ENCODE peak calls at places on chromosomes 13 and 19, in five cellular contexts. N is Kasumi-1, E is H7, S is SHP77 treated with DMSO at 0.1 percent for 48 hours, A is substantia nigra. B is an unnamed sample.

GRCh38 chr19:12284226-12284625 is 10.5 kb downstream of the ZNF44 start:
- DNase-seq in N (no peak), E (no peak), S (no peak), A (no peak), B (no peak)

GRCh38 chr13:51303882-51304281 is 35.6 kb upstream of the SERPINE3 start:
- DNase-seq in N (no peak), E (no peak), S (no peak), A (no peak), B (no peak)

GRCh38 chr19:21508198-21508597 is 2.8 kb downstream of the ZNF429 start:
- DNase-seq in N (no peak), E (no peak), S (no peak), A (no peak), B (no peak)

GRCh38 chr13:35518337-35518736 is 41.8 kb upstream of the MAB21L1 start:
- DNase-seq in N (no peak), E (no peak), S (no peak), A (no peak), B (no peak)

GRCh38 chr13:30819136-30819875 is 84.0 kb downstream of the ALOX5AP start:
- DNase-seq in N (no peak), E (no peak), S (no peak), A (no peak), B (no peak)

GRCh38 chr13:42807236-42807635 is 25.9 kb downstream of the FAM216B start:
- DNase-seq in N (peak; percentile 28), E (no peak), S (no peak), A (no peak), B (no peak)

GRCh38 chr19:7360393-7360984 is 11.8 kb downstream of the ARHGEF18 start:
- DNase-seq in N (no peak), E (no peak), S (no peak), A (no peak), B (no peak)

GRCh38 chr13:105497597-105497996 is 1037.9 kb downstream of the EFNB2 start:
- DNase-seq in N (no peak), E (no peak), S (no peak), A (no peak), B (no peak)

GRCh38 chr13:59120297-59120843 is 1043.4 kb downstream of the DIAPH3 start:
- DNase-seq in N (no peak), E (no peak), S (no peak), A (no peak), B (no peak)

GRCh38 chr13:76929320-76929719 is 19.0 kb upstream of the ACOD1 start:
- DNase-seq in N (no peak), E (no peak), S (no peak), A (no peak), B (no peak)

GRCh38 chr19:7868671-7869452 is 5.3 kb downstream of the PRR36 start:
- DNase-seq in N (peak; percentile 89), E (peak; percentile 96), S (no peak), A (peak; percentile 46), B (peak; percentile 62)

GRCh38 chr13:93298741-93299140 is 72.1 kb downstream of the GPC6 start:
- DNase-seq in N (no peak), E (no peak), S (no peak), A (no peak), B (no peak)

GRCh38 chr19:55581145-55581827 is 638 bp upstream of the ZNF579 start:
- DNase-seq in N (no peak), E (peak; percentile 76), S (no peak), A (no peak), B (no peak)

GRCh38 chr13:73224708-73225107 is 165.9 kb downstream of the KLF5 start:
- DNase-seq in N (peak; percentile 25), E (no peak), S (no peak), A (no peak), B (no peak)

GRCh38 chr19:18317998-18318800 is 4.7 kb downstream of the LSM4 start:
- DNase-seq in N (peak; percentile 76), E (peak; percentile 40), S (no peak), A (no peak), B (peak; percentile 40)

GRCh38 chr13:36160297-36160696 is 29.1 kb upstream of the DCLK1 start:
- DNase-seq in N (no peak), E (no peak), S (no peak), A (no peak), B (no peak)

GRCh38 chr19:18023596-18024212 is 15.7 kb downstream of the ARRDC2 start:
- DNase-seq in N (peak; percentile 91), E (peak; percentile 38), S (peak; percentile 14), A (no peak), B (peak; percentile 79)

GRCh38 chr19:5621311-5621944 is 1.1 kb downstream of the SAFB2 start:
- DNase-seq in N (no peak), E (no peak), S (no peak), A (peak; percentile 32), B (peak; percentile 60)

GRCh38 chr19:47729799-47730520 is 15.4 kb upstream of the NOP53 start:
- DNase-seq in N (peak; percentile 49), E (peak; percentile 97), S (no peak), A (no peak), B (no peak)

GRCh38 chr19:39052846-39053245 is 20.5 kb upstream of the FBXO27 start:
- DNase-seq in N (no peak), E (no peak), S (no peak), A (peak; percentile 37), B (peak; percentile 63)

GRCh38 chr19:48398329-48399235 is 5.1 kb downstream of the GRIN2D start:
- DNase-seq in N (no peak), E (peak; percentile 99), S (peak; percentile 82), A (peak; percentile 9), B (peak; percentile 22)

GRCh38 chr13:49649244-49649962 is 21.1 kb downstream of the ARL11 start:
- DNase-seq in N (peak; percentile 25), E (peak; percentile 70), S (no peak), A (no peak), B (no peak)

GRCh38 chr13:106558527-106558926 is 9.4 kb downstream of the ARGLU1 start:
- DNase-seq in N (no peak), E (no peak), S (no peak), A (no peak), B (no peak)

GRCh38 chr13:112790735-112791641 is 101.2 kb downstream of the ATP11A start:
- DNase-seq in N (no peak), E (peak; percentile 34), S (no peak), A (no peak), B (no peak)

B was measured in Ammon's horn.